ENCODE peak calls at places on chromosomes 2 and 18, in nine cellular contexts. C is GM23248, J is astrocyte, G is prostate gland, Z is IMR-90, E is heart right ventricle, I is dorsolateral prefrontal cortex, T is ovary, K is body of pancreas. U is an unnamed sample. For H3K27me3, the result is how much of the 10 kb centered on the place peaks cover.

GRCh38 chr2:190511104-190511503 is 23.4 kb downstream of the NEMP2 start:
- DNase-seq in G (no peak), J (peak), Z (peak), E (no peak), C (peak), I (no peak), K (no peak), T (no peak), U (no peak)

GRCh38 chr18:48028081-48028480 is 97.6 kb upstream of the SMAD2 start:
- DNase-seq in J (no peak), K (no peak), E (no peak), I (no peak), G (no peak), Z (no peak), C (no peak), T (no peak), U (no peak)

GRCh38 chr18:74892066-74892627 is 294.5 kb downstream of the ZNF407 start:
- DNase-seq in C (no peak), T (no peak), J (no peak), I (no peak), G (no peak), K (no peak), Z (no peak), E (no peak), U (no peak)

GRCh38 chr2:10620481-10620880 is 69.3 kb downstream of the NOL10 start:
- DNase-seq in Z (peak), E (no peak), C (peak), G (no peak), I (no peak), J (peak), K (no peak), T (no peak), U (no peak)

GRCh38 chr2:212448698-212449097 is 89.9 kb downstream of the ERBB4 start:
- DNase-seq in C (no peak), G (no peak), E (no peak), T (no peak), K (no peak), I (no peak), J (peak), Z (no peak), U (no peak)

GRCh38 chr18:44579745-44580144 is 100.9 kb upstream of the SETBP1 start:
- DNase-seq in G (no peak), J (peak), I (no peak), K (no peak), E (no peak), C (peak), T (no peak), Z (no peak), U (no peak)

GRCh38 chr2:238032755-238033337 is 28.0 kb upstream of the SCLY start:
- DNase-seq in I (no peak), E (no peak), K (no peak), Z (no peak), G (no peak), T (no peak), J (no peak), C (no peak), U (no peak)

GRCh38 chr2:220904015-220904414 is 668.1 kb downstream of the EPHA4 start:
- DNase-seq in Z (no peak), I (no peak), G (no peak), E (no peak), J (peak), K (no peak), T (no peak), C (no peak), U (no peak)

GRCh38 chr2:21633531-21634310 is 510.0 kb downstream of the TDRD15 start:
- DNase-seq in I (no peak), C (no peak), J (no peak), T (no peak), Z (no peak), K (no peak), E (no peak), G (no peak), U (no peak)

GRCh38 chr2:42886921-42887320 is 94.5 kb upstream of the HAAO start:
- DNase-seq in G (no peak), I (no peak), T (no peak), C (no peak), E (no peak), Z (peak), K (no peak), J (peak), U (no peak)

GRCh38 chr18:22822024-22822423 is 111.1 kb upstream of the RBBP8 start:
- DNase-seq in T (no peak), J (peak), Z (peak), C (peak), I (no peak), E (no peak), G (no peak), K (no peak), U (no peak)

GRCh38 chr18:77305676-77306075 is 56.0 kb downstream of the GALR1 start:
- DNase-seq in Z (no peak), T (no peak), E (no peak), I (no peak), J (no peak), C (no peak), G (no peak), K (no peak), U (no peak)

GRCh38 chr18:74351354-74351753 is 35.7 kb downstream of the C18orf63 start:
- DNase-seq in T (no peak), E (no peak), I (no peak), K (no peak), G (no peak), J (peak), C (peak), Z (peak), U (no peak)

GRCh38 chr2:64210816-64211215 is 66.6 kb upstream of the PELI1 start:
- DNase-seq in G (peak), Z (no peak), E (no peak), C (no peak), I (no peak), T (no peak), J (no peak), K (no peak), U (no peak)

GRCh38 chr2:224668123-224668909 is 47.8 kb downstream of the CCDC195 start:
- DNase-seq in I (no peak), T (no peak), E (no peak), G (no peak), J (no peak), Z (no peak), C (no peak), K (no peak), U (no peak)

GRCh38 chr2:33859191-33859590 is 260.1 kb upstream of the FAM98A start:
- DNase-seq in K (no peak), J (no peak), E (no peak), C (no peak), Z (no peak), T (no peak), I (no peak), G (no peak), U (no peak)

GRCh38 chr2:66446178-66446860 is 11.4 kb downstream of the MEIS1 start:
- DNase-seq in K (peak), I (no peak), J (peak), G (no peak), E (peak), T (peak), C (peak), Z (no peak), U (peak)

GRCh38 chr18:58321986-58322385 is 278.0 kb downstream of the NEDD4L start:
- DNase-seq in T (no peak), K (peak), G (peak), Z (peak), E (peak), J (peak), I (no peak), C (peak), U (peak)

GRCh38 chr2:223980397-223980735 is 23.1 kb downstream of the MRPL44 start:
- DNase-seq in T (no peak), I (no peak), Z (no peak), K (no peak), C (no peak), J (no peak), G (no peak), E (no peak), U (no peak)

GRCh38 chr2:161430416-161430815 is 14.3 kb downstream of the TBR1 start:
- DNase-seq in Z (no peak), I (no peak), E (no peak), C (no peak), K (no peak), G (no peak), J (no peak), T (no peak), U (no peak)

GRCh38 chr18:52903858-52904257 is 563.9 kb downstream of the DCC start:
- DNase-seq in J (no peak), Z (no peak), G (no peak), I (no peak), E (peak), T (peak), C (peak), K (peak), U (peak)

GRCh38 chr18:61865466-61866165 is 27.2 kb downstream of the RNF152 start:
- DNase-seq in T (no peak), Z (peak), K (no peak), G (no peak), J (no peak), E (no peak), C (peak), I (no peak), U (no peak)

GRCh38 chr2:128765822-128766221 is 447.2 kb upstream of the HS6ST1 start:
- DNase-seq in T (peak), Z (no peak), C (no peak), I (no peak), K (no peak), G (no peak), J (no peak), E (no peak), U (no peak)

GRCh38 chr18:45166341-45167108 is 448.8 kb upstream of the SLC14A2 start:
- DNase-seq in E (no peak), K (no peak), T (no peak), Z (peak), G (peak), I (no peak), C (peak), J (peak), U (no peak)

GRCh38 chr18:58819051-58819450 is 45.6 kb upstream of the ZNF532 start:
- DNase-seq in J (no peak), K (no peak), C (no peak), E (no peak), Z (no peak), I (no peak), T (no peak), G (no peak), U (no peak)

GRCh38 chr2:157497603-157498314 is 53.9 kb upstream of the CYTIP start:
- DNase-seq in C (peak), E (no peak), I (no peak), G (no peak), K (no peak), T (no peak), J (peak), Z (peak), U (no peak)

GRCh38 chr18:36132756-36133155 is 3.1 kb downstream of the ELP2 start:
- DNase-seq in I (no peak), K (no peak), J (no peak), G (no peak), C (no peak), T (no peak), E (no peak), Z (no peak), U (no peak)

GRCh38 chr2:65710356-65710755 is 278.0 kb upstream of the SPRED2 start:
- DNase-seq in E (no peak), T (no peak), J (no peak), C (no peak), I (no peak), G (no peak), K (no peak), Z (no peak), U (no peak)

GRCh38 chr18:42561521-42561920 is 554.0 kb downstream of the RIT2 start:
- DNase-seq in T (no peak), Z (no peak), I (no peak), E (no peak), C (no peak), K (no peak), G (no peak), J (no peak), U (no peak)

GRCh38 chr2:43305537-43305936 is 79.1 kb upstream of the ZFP36L2 start:
- DNase-seq in Z (no peak), I (no peak), C (peak), E (peak), G (no peak), K (no peak), J (no peak), T (no peak), U (peak)

GRCh38 chr2:69816923-69817542 is 12.4 kb upstream of the GMCL1 start:
- DNase-seq in K (peak), C (peak), Z (peak), T (no peak), J (peak), E (peak), G (peak), I (no peak), U (peak)

GRCh38 chr2:227462972-227463931 is 8.7 kb upstream of the AGFG1 start:
- DNase-seq in C (no peak), J (no peak), I (no peak), Z (no peak), T (no peak), K (no peak), E (no peak), G (no peak), U (no peak)

GRCh38 chr2:230921806-230922595 is 3.0 kb downstream of the GPR55 start:
- DNase-seq in C (no peak), E (no peak), T (no peak), G (no peak), I (no peak), J (no peak), Z (no peak), K (no peak), U (no peak)

GRCh38 chr2:230924092-230924469 is 961 bp downstream of the GPR55 start:
- DNase-seq in C (no peak), I (no peak), Z (no peak), T (no peak), J (no peak), K (no peak), E (no peak), G (no peak), U (no peak)

GRCh38 chr2:230924470-230925341 is at the start of gene GPR55:
- DNase-seq in K (no peak), Z (no peak), C (no peak), E (no peak), T (no peak), G (no peak), I (peak), J (no peak), U (no peak)

GRCh38 chr2:230925443-230925878 is 419 bp upstream of the GPR55 start:
- DNase-seq in I (no peak), G (no peak), E (no peak), K (no peak), T (no peak), C (no peak), Z (no peak), J (no peak), U (no peak)

GRCh38 chr2:230922951-230923717 is 1.9 kb downstream of the GPR55 start:
- DNase-seq in T (no peak), K (no peak), J (no peak), E (no peak), G (no peak), I (no peak), C (no peak), Z (no peak), U (no peak)
- H3K27me3 ChIP-seq in T (under half), K (under half), J (under half), E (under half), G (under half), I (under half), C (under half), Z (under half), U (under half)

DNA sequence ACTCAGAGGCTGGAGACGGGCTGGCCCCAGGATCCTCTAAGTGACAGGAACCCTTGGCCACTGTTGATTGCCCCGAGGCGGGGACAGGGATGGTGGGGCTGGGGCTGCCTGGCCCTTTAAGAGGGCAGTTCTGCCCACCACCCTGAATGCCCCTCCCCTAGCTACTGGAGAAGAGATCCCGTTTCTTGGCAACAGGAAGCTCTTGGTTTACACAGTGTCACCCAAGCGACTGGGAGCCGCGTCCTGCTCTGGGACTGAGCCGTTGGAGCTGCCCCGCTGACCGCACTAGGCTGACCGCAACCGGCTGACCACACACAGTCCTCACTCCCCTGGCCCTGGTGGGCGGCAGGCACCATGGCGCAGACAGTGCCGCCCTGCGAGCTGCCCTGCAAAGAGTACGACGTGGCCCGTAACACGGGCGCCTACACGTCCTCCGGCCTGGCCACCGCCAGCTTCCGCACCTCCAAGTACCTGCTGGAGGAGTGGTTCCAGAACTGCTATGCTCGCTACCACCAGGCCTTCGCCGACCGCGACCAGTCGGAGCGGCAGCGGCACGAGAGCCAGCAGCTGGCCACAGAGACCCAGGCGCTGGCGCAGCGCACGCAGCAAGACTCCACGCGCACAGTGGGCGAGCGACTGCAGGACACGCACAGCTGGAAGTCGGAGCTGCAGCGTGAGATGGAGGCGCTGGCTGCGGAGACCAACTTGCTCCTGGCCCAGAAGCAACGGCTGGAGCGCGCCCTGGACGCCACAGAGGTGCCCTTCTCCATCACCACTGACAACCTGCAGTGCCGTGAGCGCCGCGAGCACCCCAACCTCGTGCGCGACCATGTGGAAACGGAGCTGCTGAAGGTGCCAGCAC is at the start of gene TEKT4:
- DNase-seq in T (no peak), C (peak), Z (no peak), G (no peak), J (peak), E (no peak), I (no peak), K (peak), U (peak)
- H3K4me3 ChIP-seq in T (no peak), C (no peak), Z (no peak), G (no peak), J (no peak), E (peak), I (no peak), K (no peak), U (peak)

GRCh38 chr2:53827398-53828175 is 32.2 kb downstream of the GPR75 start:
- DNase-seq in I (no peak), J (peak), G (no peak), E (no peak), C (no peak), Z (peak), K (no peak), T (no peak), U (no peak)
- H3K27ac ChIP-seq in I (peak), J (no peak), G (peak), E (peak), C (no peak), Z (no peak), K (peak), T (no peak), U (peak)

GRCh38 chr2:88167740-88168139 is 2.4 kb upstream of the THNSL2 start:
- DNase-seq in J (no peak), E (no peak), G (no peak), C (peak), Z (no peak), T (no peak), K (no peak), I (no peak), U (no peak)
- H3K27me3 ChIP-seq in J (under half), E (under half), G (under half), C (under half), Z (under half), T (under half), K (under half), I (under half), U (under half)

GRCh38 chr2:155841442-155841841 is 491.1 kb downstream of the NR4A2 start:
- DNase-seq in Z (no peak), I (no peak), G (no peak), T (no peak), C (no peak), K (no peak), J (peak), E (no peak), U (no peak)
- H3K4me3 ChIP-seq in Z (no peak), I (no peak), G (no peak), T (no peak), C (no peak), K (no peak), J (no peak), E (no peak), U (no peak)

GRCh38 chr18:13775058-13775457 is 48.6 kb downstream of the RNMT start:
- DNase-seq in Z (no peak), T (no peak), G (no peak), C (no peak), K (no peak), I (no peak), E (no peak), J (no peak), U (no peak)
- H3K27ac ChIP-seq in Z (no peak), T (no peak), G (no peak), C (no peak), K (no peak), I (no peak), E (no peak), J (no peak), U (no peak)

GRCh38 chr2:176638167-176639015 is 369.1 kb downstream of the MTX2 start:
- DNase-seq in C (peak), J (peak), K (peak), E (peak), I (peak), Z (peak), G (peak), T (peak), U (peak)

GRCh38 chr2:176639016-176639343 is 369.7 kb downstream of the MTX2 start:
- DNase-seq in E (no peak), I (no peak), T (no peak), Z (no peak), C (no peak), K (no peak), J (no peak), G (no peak), U (no peak)

GRCh38 chr2:176636376-176636775 is 367.1 kb downstream of the MTX2 start:
- DNase-seq in C (peak), E (no peak), J (no peak), I (no peak), Z (no peak), T (no peak), G (no peak), K (no peak), U (no peak)

GRCh38 chr2:176637497-176638166 is 368.4 kb downstream of the MTX2 start:
- DNase-seq in C (peak), I (no peak), Z (peak), G (no peak), K (peak), T (peak), J (peak), E (peak), U (peak)

DNA sequence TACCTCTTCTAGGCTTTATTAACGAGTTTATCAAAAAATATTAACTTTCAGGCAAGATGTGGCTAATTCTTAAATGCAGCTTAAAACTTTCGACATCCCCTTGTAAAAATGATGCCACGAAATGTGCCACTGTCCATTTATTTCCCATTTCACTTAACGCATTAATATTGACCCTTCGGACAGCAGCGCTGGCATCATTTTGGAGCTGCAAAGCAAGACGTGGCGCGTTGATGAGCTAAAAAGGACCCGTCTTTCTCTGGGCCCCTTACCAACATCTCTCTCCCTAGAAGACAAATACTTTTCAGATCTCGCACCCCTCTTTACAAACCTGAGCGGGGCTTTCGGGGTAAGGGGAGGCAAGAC is 367.9 kb downstream of the MTX2 start:
- DNase-seq in E (no peak), C (peak), Z (no peak), I (no peak), K (no peak), J (no peak), G (no peak), T (no peak), U (no peak)
- H3K27me3 ChIP-seq in E (half or more), C (under half), Z (under half), I (under half), K (under half), J (under half), G (under half), T (under half), U (half or more)

U was measured in left ventricle myocardium inferior.